ENCODE peak calls at places on chromosomes 1 and 21, in five cellular contexts. K is PC-3, V is fibroblast of lung, C is HCT116, L is PC-9. Z is an unnamed sample. For H4K20me1 and H3K4me1, the result is how much of the 10 kb centered on the place peaks cover.

GRCh38 chr1:2411801-2412394 is 466 bp downstream of the PEX10 start:
- DNase-seq in K (peak), V (no peak), C (no peak), L (peak), Z (no peak)

GRCh38 chr21:26227146-26227545 is 56.6 kb upstream of the APP start:
- DNase-seq in K (no peak), V (no peak), C (no peak), L (no peak), Z (no peak)

GRCh38 chr21:46063734-46064680 is 33.9 kb upstream of the COL6A2 start:
- DNase-seq in K (no peak), V (no peak), C (no peak), L (no peak), Z (no peak)

GRCh38 chr1:112083487-112083886 is 94.0 kb upstream of the KCND3 start:
- DNase-seq in K (peak), V (peak), C (no peak), L (no peak), Z (no peak)

GRCh38 chr1:22804969-22805671 is 94.5 kb downstream of the EPHB2 start:
- DNase-seq in K (peak), V (no peak), C (no peak), L (no peak), Z (no peak)

GRCh38 chr1:87169250-87169910 is 159.3 kb upstream of the LMO4 start:
- DNase-seq in K (no peak), V (no peak), C (no peak), L (no peak), Z (no peak)

GRCh38 chr1:225857256-225857655 is 24.9 kb downstream of the TMEM63A start:
- DNase-seq in K (no peak), V (no peak), C (no peak), L (no peak), Z (no peak)

GRCh38 chr1:203672354-203672753 is 45.7 kb downstream of the ATP2B4 start:
- DNase-seq in K (no peak), V (peak), C (no peak), L (no peak), Z (no peak)

GRCh38 chr1:5369223-5369622 is 623.0 kb downstream of the NPHP4 start:
- DNase-seq in K (no peak), V (no peak), C (no peak), L (no peak), Z (no peak)

GRCh38 chr1:182383037-182383661 is 8.4 kb downstream of the GLUL start:
- DNase-seq in K (no peak), V (no peak), C (no peak), L (no peak), Z (no peak)

GRCh38 chr21:43686811-43687565 is 27.6 kb downstream of the RRP1B start:
- DNase-seq in K (no peak), V (no peak), C (no peak), L (no peak), Z (no peak)

GRCh38 chr1:235737751-235738150 is 88.2 kb upstream of the GNG4 start:
- DNase-seq in K (no peak), V (no peak), C (no peak), L (no peak), Z (no peak)

GRCh38 chr1:107776898-107777663 is 187.9 kb downstream of the VAV3 start:
- DNase-seq in K (no peak), V (no peak), C (no peak), L (no peak), Z (no peak)

GRCh38 chr21:17585875-17586450 is 26.7 kb downstream of the BTG3 start:
- DNase-seq in K (peak), V (peak), C (peak), L (peak), Z (peak)

GRCh38 chr1:48777219-48777895 is 666 bp upstream of the BEND5 start:
- DNase-seq in K (peak), V (no peak), C (no peak), L (no peak), Z (peak)

GRCh38 chr1:158951956-158952355 is 20.6 kb downstream of the PYHIN1 start:
- DNase-seq in K (no peak), V (no peak), C (no peak), L (no peak), Z (no peak)

GRCh38 chr1:231707407-231707806 is 80.8 kb downstream of the DISC1 start:
- DNase-seq in K (no peak), V (no peak), C (no peak), L (no peak), Z (no peak)

GRCh38 chr1:109910123-109910962 is at the start of gene CSF1:
- DNase-seq in K (peak), V (peak), C (no peak), L (peak), Z (peak)
- TF ChIP-seq EZH2 in K (no peak), V (no peak), C (no peak), L (no peak), Z (no peak)

GRCh38 chr1:21007876-21008275 is 168.8 kb downstream of the EIF4G3 start:
- DNase-seq in K (no peak), V (no peak), C (no peak), L (no peak), Z (no peak)

GRCh38 chr1:21013510-21013909 is 163.2 kb downstream of the EIF4G3 start:
- DNase-seq in K (no peak), V (no peak), C (no peak), L (no peak), Z (no peak)

GRCh38 chr1:21018673-21019072 is 158.0 kb downstream of the EIF4G3 start:
- DNase-seq in K (no peak), V (no peak), C (no peak), L (no peak), Z (no peak)

GRCh38 chr1:21012937-21013336 is 163.8 kb downstream of the EIF4G3 start:
- DNase-seq in K (no peak), V (peak), C (no peak), L (no peak), Z (no peak)
- H4K20me1 ChIP-seq in K (under half), V (under half), C (under half), L (under half), Z (under half)

DNA sequence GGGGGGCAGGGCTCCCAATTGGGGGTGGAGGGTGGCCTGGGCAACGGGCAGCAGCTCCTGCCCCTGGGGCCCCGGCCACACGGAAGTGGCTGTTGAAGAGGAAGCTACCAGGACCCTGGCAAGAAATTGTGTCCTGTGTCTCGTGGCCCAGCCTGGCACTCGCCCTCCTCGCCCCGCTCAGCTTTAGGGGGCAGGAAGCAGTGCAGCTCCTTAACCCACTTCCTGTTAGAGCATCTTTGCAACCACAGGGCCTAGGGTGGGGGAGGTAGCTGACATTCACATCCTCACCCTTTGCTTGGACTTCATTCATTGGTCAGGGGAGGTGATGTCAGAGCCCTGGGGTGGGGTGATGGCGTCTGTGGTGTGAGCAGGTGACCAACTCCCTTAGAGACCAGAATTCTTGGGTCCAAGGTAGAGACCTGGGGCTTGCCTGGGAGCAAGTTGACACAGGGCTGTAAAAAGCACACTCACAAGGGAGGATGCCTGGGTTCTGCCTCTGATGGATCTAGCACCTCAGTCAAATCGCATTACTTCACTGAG is at the start of gene ARHGAP30:
- DNase-seq in K (no peak), V (no peak), C (no peak), L (no peak), Z (peak)
- H3K4me1 ChIP-seq in K (under half), V (under half), C (under half), L (under half), Z (under half)

GRCh38 chr1:93640656-93641440 is 40.8 kb downstream of the BCAR3 start:
- DNase-seq in K (no peak), V (no peak), C (no peak), L (no peak), Z (no peak)
- TF ChIP-seq EZH2 in K (no peak), V (no peak), C (no peak), L (no peak), Z (no peak)

GRCh38 chr1:6624712-6625578 is at the start of gene THAP3:
- DNase-seq in K (peak), V (peak), C (peak), L (peak), Z (peak)

GRCh38 chr1:6625579-6626149 is 996 bp downstream of the THAP3 start:
- DNase-seq in K (peak), V (peak), C (no peak), L (no peak), Z (no peak)

GRCh38 chr1:6628971-6629479 is 4.4 kb downstream of the THAP3 start:
- DNase-seq in K (no peak), V (no peak), C (no peak), L (no peak), Z (no peak)

GRCh38 chr1:6627841-6628545 is 3.3 kb downstream of the THAP3 start:
- DNase-seq in K (no peak), V (no peak), C (no peak), L (no peak), Z (no peak)

GRCh38 chr1:6627031-6627430 is 2.4 kb downstream of the THAP3 start:
- DNase-seq in K (no peak), V (no peak), C (no peak), L (no peak), Z (no peak)
- H4K20me1 ChIP-seq in K (under half), V (under half), C (under half), L (under half), Z (half or more)

DNA sequence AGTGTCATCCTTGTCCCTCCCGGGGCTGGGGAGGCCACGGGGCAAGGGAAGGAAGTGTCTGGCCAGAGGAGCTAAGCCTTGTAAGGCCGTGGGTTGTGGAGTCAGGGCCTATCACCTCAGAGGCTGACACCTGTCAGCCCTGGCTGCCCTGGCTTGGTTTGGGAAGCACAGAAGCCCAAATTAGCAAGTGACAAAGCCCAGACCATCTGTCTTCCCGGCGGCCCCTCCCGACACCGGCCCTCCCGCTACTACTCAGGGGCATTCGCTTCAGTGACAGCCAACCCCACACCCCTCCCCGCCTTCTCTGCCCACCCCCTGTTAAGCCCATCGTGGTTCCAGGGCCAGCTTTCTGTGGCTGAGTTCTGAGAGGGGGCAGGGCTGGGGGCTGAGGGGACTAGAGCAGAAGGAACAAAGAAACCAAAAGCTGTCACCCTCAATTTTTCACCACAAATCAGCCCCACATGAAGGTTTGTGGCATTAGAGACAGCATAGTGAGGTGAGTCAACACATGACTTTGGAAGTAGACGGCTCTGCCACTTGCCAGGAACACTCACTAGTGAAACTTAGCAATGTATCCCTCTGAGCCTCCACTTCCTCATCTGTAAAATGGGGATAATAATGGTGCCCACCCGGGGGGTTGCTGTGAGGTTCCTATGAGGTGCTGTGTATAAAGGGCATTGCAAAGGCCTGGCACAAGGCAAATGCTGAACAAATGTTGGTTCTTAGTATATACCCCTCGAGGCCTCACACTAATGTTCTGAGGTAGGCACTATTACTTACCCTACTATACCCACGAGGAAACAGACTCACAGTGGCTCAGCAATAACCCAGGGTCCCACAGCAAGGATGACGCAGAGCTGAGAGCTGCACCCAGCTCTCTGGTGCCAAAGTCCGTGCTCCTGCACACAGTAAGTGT is 5.1 kb upstream of the TNNI1 start:
- DNase-seq in K (no peak), V (no peak), C (no peak), L (no peak), Z (peak)
- H3K4me1 ChIP-seq in K (under half), V (under half), C (under half), L (under half), Z (under half)

DNA sequence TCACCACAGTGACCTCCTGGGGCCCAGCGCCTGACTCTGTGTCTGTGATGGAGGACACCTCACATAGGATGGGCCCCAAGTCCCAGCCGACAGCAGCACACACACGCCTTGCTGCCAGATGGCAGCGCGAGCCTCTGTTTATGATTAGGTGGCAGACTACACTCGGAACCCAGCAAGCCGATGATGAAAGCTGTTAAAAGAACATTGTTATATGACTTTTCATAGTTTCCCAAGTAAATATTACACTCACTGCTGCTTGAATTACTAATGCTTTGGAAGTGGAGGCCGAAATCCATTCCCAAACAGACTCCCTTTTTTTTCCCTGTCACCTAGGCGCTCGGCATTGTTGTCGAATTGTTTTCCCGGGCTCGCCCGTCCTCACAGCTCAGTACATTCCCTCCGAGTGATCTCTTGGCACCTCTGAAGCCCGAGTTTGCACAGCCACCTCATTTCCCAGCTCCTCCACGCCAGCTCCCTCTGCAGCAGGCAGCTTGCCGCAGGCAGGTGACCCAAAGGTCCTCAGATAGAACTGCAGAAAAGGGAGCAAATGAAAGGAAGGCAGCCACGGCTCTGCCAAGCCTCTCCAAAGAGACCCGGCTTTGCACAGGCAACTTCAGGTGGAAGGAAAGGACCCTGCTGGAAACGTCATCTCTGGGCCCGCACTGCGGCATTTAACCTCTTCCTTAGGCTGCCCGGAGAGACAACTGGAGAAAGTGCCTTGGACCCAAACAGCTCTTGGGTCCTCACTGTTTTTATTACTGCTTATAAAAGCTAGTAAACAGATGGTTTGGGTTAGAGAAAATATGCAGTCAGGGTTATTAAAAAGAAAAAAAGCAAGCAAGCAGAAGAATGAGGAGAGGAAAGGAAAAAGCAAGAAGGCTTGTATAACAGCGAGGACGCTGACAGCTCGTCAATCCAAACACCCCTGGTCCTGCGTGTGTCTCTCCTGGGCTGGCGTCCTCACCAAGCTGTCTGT is 72.2 kb upstream of the SLC25A33 start:
- DNase-seq in K (peak), V (peak), C (no peak), L (no peak), Z (no peak)
- TF ChIP-seq EZH2 in K (no peak), V (no peak), C (no peak), L (no peak), Z (no peak)

GRCh38 chr1:24657781-24658180 is 14.7 kb downstream of the SRRM1 start:
- DNase-seq in K (no peak), V (no peak), C (no peak), L (no peak), Z (no peak)

GRCh38 chr1:24652382-24652781 is 9.3 kb downstream of the SRRM1 start:
- DNase-seq in K (no peak), V (no peak), C (no peak), L (no peak), Z (no peak)

GRCh38 chr1:24648919-24649318 is 5.8 kb downstream of the SRRM1 start:
- DNase-seq in K (no peak), V (no peak), C (no peak), L (no peak), Z (no peak)

GRCh38 chr1:24656046-24656445 is 12.9 kb downstream of the SRRM1 start:
- DNase-seq in K (no peak), V (no peak), C (no peak), L (no peak), Z (no peak)

DNA sequence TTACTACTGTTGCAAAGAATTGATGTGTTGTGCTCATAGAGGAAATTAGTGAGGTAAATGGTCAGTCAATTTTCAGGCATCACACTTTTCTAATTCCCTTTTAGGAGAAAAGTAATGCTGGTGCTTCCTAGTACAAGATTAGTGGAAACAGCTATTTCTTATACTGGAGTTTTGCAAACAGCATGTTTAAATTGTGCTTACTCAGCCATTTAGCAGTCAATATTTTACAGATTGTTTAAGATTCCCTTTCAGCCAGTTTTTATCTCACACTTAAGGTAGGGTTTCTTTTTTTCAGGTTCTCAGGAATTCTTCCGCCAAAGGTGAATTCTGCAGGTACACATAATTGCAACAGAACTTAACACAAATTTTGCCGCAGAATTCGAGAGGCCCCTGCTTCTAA is 10.9 kb downstream of the SRRM1 start:
- DNase-seq in K (no peak), V (no peak), C (no peak), L (no peak), Z (no peak)
- H4K20me1 ChIP-seq in K (under half), V (under half), C (under half), L (under half), Z (under half)

DNA sequence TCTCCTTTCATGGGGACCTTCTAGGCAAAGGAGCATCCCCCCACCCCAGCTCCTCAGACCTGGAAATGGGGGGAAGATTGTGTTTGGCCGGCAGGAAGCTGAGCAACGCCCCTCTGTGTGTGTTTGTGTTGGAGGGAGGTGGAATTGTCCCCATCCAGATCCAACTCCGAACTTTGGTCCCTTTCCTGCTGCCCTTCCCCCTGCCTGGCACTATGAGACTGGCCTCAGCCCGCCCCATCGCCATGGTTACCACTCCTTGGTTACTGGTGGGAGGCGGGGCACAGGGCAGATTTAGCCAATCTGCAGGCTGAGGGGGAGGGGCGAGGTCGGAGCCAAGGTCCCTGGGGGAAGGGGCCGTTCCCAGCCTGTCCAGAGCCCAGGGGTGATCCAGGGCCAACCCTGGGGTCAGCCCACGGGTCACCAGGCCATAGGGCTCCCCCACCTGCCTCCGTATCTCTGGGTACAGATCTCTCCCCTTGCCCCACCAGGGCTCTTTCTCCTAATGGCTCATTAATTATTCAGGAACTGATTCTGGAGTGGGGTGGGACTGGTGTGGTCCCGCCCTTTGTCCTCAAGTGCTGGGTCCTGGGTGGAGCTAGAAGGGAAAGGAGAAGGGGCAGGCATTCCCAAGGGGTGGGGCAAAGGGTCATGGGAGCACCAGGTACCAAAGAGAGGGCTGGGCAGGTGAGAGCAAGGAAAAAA is 15.2 kb downstream of the PTPRF start:
- DNase-seq in K (peak), V (peak), C (no peak), L (no peak), Z (peak)
- H3K4me1 ChIP-seq in K (under half), V (under half), C (under half), L (half or more), Z (under half)

Z was measured in DND-41.